ENCODE peak calls at places on chromosome 6, in nine cellular contexts. One of them, this sample, is unnamed.

GRCh38 chr6:101266063-101266462 is 127.4 kb upstream of the GRIK2 start:
- DNase-seq in retinal pigment epithelial cell: no peak
- DNase-seq in endothelial cell: no peak
- DNase-seq in astrocyte of the cerebellum: no peak
- DNase-seq in upper lobe of right lung: no peak
- DNase-seq in fibroblast of pulmonary artery: no peak
- DNase-seq in neural crest cell: no peak
- DNase-seq in Calu3: no peak
- DNase-seq in progenitor cell of endocrine pancreas: no peak
- DNase-seq in this sample: no peak

GRCh38 chr6:161418458-161418945 is 144.6 kb upstream of the AGPAT4 start:
- DNase-seq in retinal pigment epithelial cell: no peak
- DNase-seq in endothelial cell: peak
- DNase-seq in astrocyte of the cerebellum: peak
- DNase-seq in upper lobe of right lung: no peak
- DNase-seq in fibroblast of pulmonary artery: peak
- DNase-seq in neural crest cell: peak
- DNase-seq in Calu3: peak
- DNase-seq in progenitor cell of endocrine pancreas: peak
- DNase-seq in this sample: no peak

GRCh38 chr6:135299256-135299655 is 118.1 kb downstream of the MYB start:
- DNase-seq in retinal pigment epithelial cell: no peak
- DNase-seq in endothelial cell: no peak
- DNase-seq in astrocyte of the cerebellum: peak
- DNase-seq in upper lobe of right lung: no peak
- DNase-seq in fibroblast of pulmonary artery: peak
- DNase-seq in neural crest cell: no peak
- DNase-seq in Calu3: no peak
- DNase-seq in progenitor cell of endocrine pancreas: no peak
- DNase-seq in this sample: no peak

GRCh38 chr6:15132854-15133670 is 112.8 kb upstream of the JARID2 start:
- DNase-seq in retinal pigment epithelial cell: no peak
- DNase-seq in endothelial cell: no peak
- DNase-seq in astrocyte of the cerebellum: peak
- DNase-seq in upper lobe of right lung: no peak
- DNase-seq in fibroblast of pulmonary artery: peak
- DNase-seq in neural crest cell: no peak
- DNase-seq in Calu3: no peak
- DNase-seq in progenitor cell of endocrine pancreas: no peak
- DNase-seq in this sample: peak

GRCh38 chr6:44454198-44454597 is 66.7 kb downstream of the CDC5L start:
- DNase-seq in retinal pigment epithelial cell: no peak
- DNase-seq in endothelial cell: no peak
- DNase-seq in astrocyte of the cerebellum: no peak
- DNase-seq in upper lobe of right lung: no peak
- DNase-seq in fibroblast of pulmonary artery: peak
- DNase-seq in neural crest cell: no peak
- DNase-seq in Calu3: no peak
- DNase-seq in progenitor cell of endocrine pancreas: no peak
- DNase-seq in this sample: no peak

GRCh38 chr6:36545767-36546663 is 1.3 kb downstream of the STK38 start:
- DNase-seq in retinal pigment epithelial cell: no peak
- DNase-seq in endothelial cell: peak
- DNase-seq in astrocyte of the cerebellum: no peak
- DNase-seq in upper lobe of right lung: no peak
- DNase-seq in fibroblast of pulmonary artery: peak
- DNase-seq in neural crest cell: no peak
- DNase-seq in Calu3: no peak
- DNase-seq in progenitor cell of endocrine pancreas: no peak
- DNase-seq in this sample: no peak

GRCh38 chr6:52995913-52996685 is 1.0 kb upstream of the GSTA4 start:
- DNase-seq in retinal pigment epithelial cell: peak
- DNase-seq in endothelial cell: peak
- DNase-seq in astrocyte of the cerebellum: peak
- DNase-seq in upper lobe of right lung: no peak
- DNase-seq in fibroblast of pulmonary artery: peak
- DNase-seq in neural crest cell: peak
- DNase-seq in Calu3: peak
- DNase-seq in progenitor cell of endocrine pancreas: peak
- DNase-seq in this sample: no peak

GRCh38 chr6:12709116-12709515 is 7.5 kb upstream of the PHACTR1 start:
- DNase-seq in retinal pigment epithelial cell: peak
- DNase-seq in endothelial cell: no peak
- DNase-seq in astrocyte of the cerebellum: no peak
- DNase-seq in upper lobe of right lung: no peak
- DNase-seq in fibroblast of pulmonary artery: peak
- DNase-seq in neural crest cell: no peak
- DNase-seq in Calu3: no peak
- DNase-seq in progenitor cell of endocrine pancreas: no peak
- DNase-seq in this sample: no peak

GRCh38 chr6:114398481-114398880 is 55.7 kb upstream of the HS3ST5 start:
- DNase-seq in retinal pigment epithelial cell: no peak
- DNase-seq in endothelial cell: no peak
- DNase-seq in astrocyte of the cerebellum: no peak
- DNase-seq in upper lobe of right lung: no peak
- DNase-seq in fibroblast of pulmonary artery: no peak
- DNase-seq in neural crest cell: no peak
- DNase-seq in Calu3: no peak
- DNase-seq in progenitor cell of endocrine pancreas: no peak
- DNase-seq in this sample: no peak

GRCh38 chr6:90493332-90493731 is 93.5 kb downstream of the MAP3K7 start:
- DNase-seq in retinal pigment epithelial cell: no peak
- DNase-seq in endothelial cell: no peak
- DNase-seq in astrocyte of the cerebellum: no peak
- DNase-seq in upper lobe of right lung: no peak
- DNase-seq in fibroblast of pulmonary artery: peak
- DNase-seq in neural crest cell: no peak
- DNase-seq in Calu3: no peak
- DNase-seq in progenitor cell of endocrine pancreas: no peak
- DNase-seq in this sample: no peak

GRCh38 chr6:79712616-79713015 is 81.5 kb downstream of the SH3BGRL2 start:
- DNase-seq in retinal pigment epithelial cell: no peak
- DNase-seq in endothelial cell: no peak
- DNase-seq in astrocyte of the cerebellum: no peak
- DNase-seq in upper lobe of right lung: no peak
- DNase-seq in fibroblast of pulmonary artery: no peak
- DNase-seq in neural crest cell: no peak
- DNase-seq in Calu3: no peak
- DNase-seq in progenitor cell of endocrine pancreas: no peak
- DNase-seq in this sample: no peak

GRCh38 chr6:34288581-34288980 is 39.8 kb upstream of the SMIM29 start:
- DNase-seq in retinal pigment epithelial cell: no peak
- DNase-seq in endothelial cell: no peak
- DNase-seq in astrocyte of the cerebellum: no peak
- DNase-seq in upper lobe of right lung: no peak
- DNase-seq in fibroblast of pulmonary artery: no peak
- DNase-seq in neural crest cell: no peak
- DNase-seq in Calu3: no peak
- DNase-seq in progenitor cell of endocrine pancreas: no peak
- DNase-seq in this sample: no peak

GRCh38 chr6:10422282-10423034 is 7.6 kb upstream of the TFAP2A start:
- DNase-seq in retinal pigment epithelial cell: no peak
- DNase-seq in endothelial cell: no peak
- DNase-seq in astrocyte of the cerebellum: no peak
- DNase-seq in upper lobe of right lung: no peak
- DNase-seq in fibroblast of pulmonary artery: no peak
- DNase-seq in neural crest cell: no peak
- DNase-seq in Calu3: no peak
- DNase-seq in progenitor cell of endocrine pancreas: no peak
- DNase-seq in this sample: no peak

GRCh38 chr6:10421508-10422281 is 6.8 kb upstream of the TFAP2A start:
- DNase-seq in retinal pigment epithelial cell: no peak
- DNase-seq in endothelial cell: no peak
- DNase-seq in astrocyte of the cerebellum: no peak
- DNase-seq in upper lobe of right lung: no peak
- DNase-seq in fibroblast of pulmonary artery: no peak
- DNase-seq in neural crest cell: no peak
- DNase-seq in Calu3: no peak
- DNase-seq in progenitor cell of endocrine pancreas: no peak
- DNase-seq in this sample: no peak

GRCh38 chr6:10419749-10420545 is 5.1 kb upstream of the TFAP2A start:
- DNase-seq in retinal pigment epithelial cell: no peak
- DNase-seq in endothelial cell: no peak
- DNase-seq in astrocyte of the cerebellum: no peak
- DNase-seq in upper lobe of right lung: no peak
- DNase-seq in fibroblast of pulmonary artery: no peak
- DNase-seq in neural crest cell: no peak
- DNase-seq in Calu3: peak
- DNase-seq in progenitor cell of endocrine pancreas: peak
- DNase-seq in this sample: no peak

GRCh38 chr6:10418862-10419748 is 4.2 kb upstream of the TFAP2A start:
- DNase-seq in retinal pigment epithelial cell: no peak
- DNase-seq in endothelial cell: no peak
- DNase-seq in astrocyte of the cerebellum: no peak
- DNase-seq in upper lobe of right lung: peak
- DNase-seq in fibroblast of pulmonary artery: no peak
- DNase-seq in neural crest cell: no peak
- DNase-seq in Calu3: peak
- DNase-seq in progenitor cell of endocrine pancreas: peak
- DNase-seq in this sample: no peak

DNA sequence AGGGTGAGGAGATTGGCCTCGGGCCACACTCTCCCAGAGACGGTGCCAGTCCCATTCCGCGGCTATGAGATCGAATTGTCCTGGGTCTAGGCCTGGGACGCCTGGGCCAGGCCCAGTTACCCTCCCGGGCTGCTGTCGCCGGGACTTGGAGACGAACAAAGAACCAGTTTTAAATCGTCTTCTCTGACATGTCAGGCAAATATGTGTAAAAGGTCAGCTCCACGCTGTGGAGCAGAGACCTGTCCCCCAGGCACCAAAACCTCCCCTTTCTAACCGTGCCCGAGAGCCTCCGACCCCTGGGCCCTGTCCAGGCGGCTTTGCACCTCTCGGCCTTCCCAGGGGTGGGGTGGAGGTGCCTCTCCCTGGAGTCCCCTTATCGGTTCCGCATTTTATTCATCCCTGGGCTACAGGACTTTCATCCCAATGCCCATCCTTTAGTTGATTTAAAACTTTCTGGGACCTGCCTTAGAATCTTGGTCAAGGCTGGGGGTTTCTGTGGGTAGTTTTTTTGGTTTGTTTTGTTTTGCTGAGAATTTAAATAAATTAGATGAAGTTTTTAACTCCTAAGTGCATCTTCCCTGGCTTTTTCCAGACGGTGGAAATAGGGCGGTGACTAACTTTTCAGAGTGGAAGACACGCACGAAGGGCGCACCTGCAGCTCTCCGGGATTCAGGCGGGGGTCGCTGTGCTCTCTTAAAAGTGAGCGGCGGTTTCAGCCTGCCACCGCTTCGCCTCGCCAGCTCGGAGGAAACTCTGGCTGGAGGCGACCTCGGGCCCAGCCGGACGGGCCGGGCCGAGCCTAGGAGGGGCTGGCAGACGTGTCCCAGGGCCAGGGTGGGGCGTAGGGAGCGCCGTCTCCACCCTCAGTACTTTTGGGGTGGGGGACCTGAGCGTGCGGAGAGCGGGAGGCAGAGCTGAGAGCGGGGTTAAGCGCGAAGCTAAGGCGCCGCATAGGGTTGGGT is 6.0 kb upstream of the TFAP2A start:
- DNase-seq in retinal pigment epithelial cell: no peak
- DNase-seq in endothelial cell: peak
- DNase-seq in astrocyte of the cerebellum: no peak
- DNase-seq in upper lobe of right lung: no peak
- DNase-seq in fibroblast of pulmonary artery: no peak
- DNase-seq in neural crest cell: no peak
- DNase-seq in Calu3: peak
- DNase-seq in progenitor cell of endocrine pancreas: peak
- DNase-seq in this sample: no peak
- TF ChIP-seq CTCF in retinal pigment epithelial cell: peak
- TF ChIP-seq CTCF in endothelial cell: peak
- TF ChIP-seq CTCF in astrocyte of the cerebellum: no peak
- TF ChIP-seq CTCF in upper lobe of right lung: no peak
- TF ChIP-seq CTCF in fibroblast of pulmonary artery: no peak
- TF ChIP-seq CTCF in neural crest cell: peak
- TF ChIP-seq CTCF in Calu3: no peak
- TF ChIP-seq CTCF in progenitor cell of endocrine pancreas: peak
- TF ChIP-seq CTCF in this sample: no peak

GRCh38 chr6:75932067-75932466 is 140.4 kb downstream of the IMPG1 start:
- DNase-seq in retinal pigment epithelial cell: no peak
- DNase-seq in endothelial cell: peak
- DNase-seq in astrocyte of the cerebellum: no peak
- DNase-seq in upper lobe of right lung: no peak
- DNase-seq in fibroblast of pulmonary artery: peak
- DNase-seq in neural crest cell: peak
- DNase-seq in Calu3: peak
- DNase-seq in progenitor cell of endocrine pancreas: peak
- DNase-seq in this sample: no peak
- TF ChIP-seq CTCF in retinal pigment epithelial cell: peak
- TF ChIP-seq CTCF in endothelial cell: peak
- TF ChIP-seq CTCF in astrocyte of the cerebellum: peak
- TF ChIP-seq CTCF in upper lobe of right lung: peak
- TF ChIP-seq CTCF in fibroblast of pulmonary artery: peak
- TF ChIP-seq CTCF in neural crest cell: peak
- TF ChIP-seq CTCF in Calu3: peak
- TF ChIP-seq CTCF in progenitor cell of endocrine pancreas: peak
- TF ChIP-seq CTCF in this sample: no peak

GRCh38 chr6:159758031-159759001 is 3.5 kb upstream of the ACAT2 start:
- DNase-seq in retinal pigment epithelial cell: no peak
- DNase-seq in endothelial cell: no peak
- DNase-seq in astrocyte of the cerebellum: peak
- DNase-seq in upper lobe of right lung: no peak
- DNase-seq in fibroblast of pulmonary artery: peak
- DNase-seq in neural crest cell: no peak
- DNase-seq in Calu3: no peak
- DNase-seq in progenitor cell of endocrine pancreas: no peak
- DNase-seq in this sample: no peak
- TF ChIP-seq CTCF in retinal pigment epithelial cell: peak
- TF ChIP-seq CTCF in endothelial cell: no peak
- TF ChIP-seq CTCF in astrocyte of the cerebellum: peak
- TF ChIP-seq CTCF in upper lobe of right lung: no peak
- TF ChIP-seq CTCF in fibroblast of pulmonary artery: peak
- TF ChIP-seq CTCF in neural crest cell: no peak
- TF ChIP-seq CTCF in Calu3: no peak
- TF ChIP-seq CTCF in progenitor cell of endocrine pancreas: no peak
- TF ChIP-seq CTCF in this sample: no peak

DNA sequence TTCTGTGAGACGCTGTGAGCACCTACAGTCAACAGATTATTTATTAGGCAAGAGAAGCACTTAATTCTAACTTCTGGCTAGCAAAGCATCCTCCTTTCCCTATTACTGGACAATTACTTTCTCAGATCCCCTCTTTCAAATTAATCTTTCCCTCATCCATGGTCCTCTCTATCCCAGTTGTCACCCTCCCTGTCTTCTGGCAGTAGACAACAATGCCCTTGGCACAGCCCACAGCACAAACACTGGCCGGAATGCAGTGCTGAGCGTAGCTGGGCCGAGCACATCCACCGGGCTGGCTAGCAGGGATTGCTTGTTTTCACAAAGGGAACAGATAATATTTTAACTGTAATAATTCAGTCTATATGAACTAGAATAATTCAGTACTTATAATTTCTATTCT is 262.2 kb downstream of the FOXC1 start:
- DNase-seq in retinal pigment epithelial cell: no peak
- DNase-seq in endothelial cell: no peak
- DNase-seq in astrocyte of the cerebellum: no peak
- DNase-seq in upper lobe of right lung: no peak
- DNase-seq in fibroblast of pulmonary artery: no peak
- DNase-seq in neural crest cell: no peak
- DNase-seq in Calu3: no peak
- DNase-seq in progenitor cell of endocrine pancreas: no peak
- DNase-seq in this sample: no peak
- TF ChIP-seq CTCF in retinal pigment epithelial cell: no peak
- TF ChIP-seq CTCF in endothelial cell: no peak
- TF ChIP-seq CTCF in astrocyte of the cerebellum: no peak
- TF ChIP-seq CTCF in upper lobe of right lung: no peak
- TF ChIP-seq CTCF in fibroblast of pulmonary artery: no peak
- TF ChIP-seq CTCF in neural crest cell: no peak
- TF ChIP-seq CTCF in Calu3: no peak
- TF ChIP-seq CTCF in progenitor cell of endocrine pancreas: no peak
- TF ChIP-seq CTCF in this sample: no peak

GRCh38 chr6:38933426-38933825 is 115.2 kb upstream of the GLP1R start:
- DNase-seq in retinal pigment epithelial cell: no peak
- DNase-seq in endothelial cell: no peak
- DNase-seq in astrocyte of the cerebellum: no peak
- DNase-seq in upper lobe of right lung: no peak
- DNase-seq in fibroblast of pulmonary artery: peak
- DNase-seq in neural crest cell: no peak
- DNase-seq in Calu3: peak
- DNase-seq in progenitor cell of endocrine pancreas: no peak
- DNase-seq in this sample: no peak
- TF ChIP-seq CTCF in retinal pigment epithelial cell: peak
- TF ChIP-seq CTCF in endothelial cell: no peak
- TF ChIP-seq CTCF in astrocyte of the cerebellum: peak
- TF ChIP-seq CTCF in upper lobe of right lung: peak
- TF ChIP-seq CTCF in fibroblast of pulmonary artery: peak
- TF ChIP-seq CTCF in neural crest cell: peak
- TF ChIP-seq CTCF in Calu3: peak
- TF ChIP-seq CTCF in progenitor cell of endocrine pancreas: no peak
- TF ChIP-seq CTCF in this sample: peak

This sample was measured in left lung.